ENCODE peak calls at places on chromosome 7, in ten cellular contexts. One of them, this sample, is unnamed.

GRCh38 chr7:108335264-108335918 is 120.8 kb downstream of the NRCAM start:
- DNase-seq in iris pigment epithelial cell: peak
- DNase-seq in amniotic stem cell: no peak
- DNase-seq in foreskin melanocyte: no peak
- DNase-seq in Calu3: peak
- DNase-seq in naive thymus-derived CD8-positive, alpha-beta T cell: no peak
- DNase-seq in T-helper 1 cell: no peak
- DNase-seq in stimulated activated CD8-positive, alpha-beta memory T cell treated with anti-CD3 and anti-CD28 coated beads, Interleukin-15, amount 100 ng/mL, for 48 hours: no peak
- DNase-seq in effector memory CD8-positive, alpha-beta T cell: no peak
- DNase-seq in NCI-H1092: peak
- DNase-seq in this sample: no peak

GRCh38 chr7:117873056-117873932 is at the start of gene CTTNBP2:
- DNase-seq in naive thymus-derived CD8-positive, alpha-beta T cell: no peak
- DNase-seq in amniotic stem cell: peak
- DNase-seq in foreskin melanocyte: peak
- DNase-seq in NCI-H1092: peak
- DNase-seq in Calu3: peak
- DNase-seq in stimulated activated CD8-positive, alpha-beta memory T cell treated with anti-CD3 and anti-CD28 coated beads, Interleukin-15, amount 100 ng/mL, for 48 hours: no peak
- DNase-seq in iris pigment epithelial cell: peak
- DNase-seq in effector memory CD8-positive, alpha-beta T cell: no peak
- DNase-seq in T-helper 1 cell: no peak
- DNase-seq in this sample: no peak

GRCh38 chr7:158356454-158356853 is 231.2 kb downstream of the PTPRN2 start:
- DNase-seq in naive thymus-derived CD8-positive, alpha-beta T cell: no peak
- DNase-seq in amniotic stem cell: no peak
- DNase-seq in T-helper 1 cell: no peak
- DNase-seq in iris pigment epithelial cell: no peak
- DNase-seq in effector memory CD8-positive, alpha-beta T cell: no peak
- DNase-seq in foreskin melanocyte: no peak
- DNase-seq in stimulated activated CD8-positive, alpha-beta memory T cell treated with anti-CD3 and anti-CD28 coated beads, Interleukin-15, amount 100 ng/mL, for 48 hours: no peak
- DNase-seq in NCI-H1092: no peak
- DNase-seq in Calu3: no peak
- DNase-seq in this sample: no peak

GRCh38 chr7:25314729-25315267 is 86.5 kb upstream of the NPVF start:
- DNase-seq in iris pigment epithelial cell: peak
- DNase-seq in amniotic stem cell: no peak
- DNase-seq in foreskin melanocyte: no peak
- DNase-seq in effector memory CD8-positive, alpha-beta T cell: no peak
- DNase-seq in NCI-H1092: no peak
- DNase-seq in Calu3: peak
- DNase-seq in stimulated activated CD8-positive, alpha-beta memory T cell treated with anti-CD3 and anti-CD28 coated beads, Interleukin-15, amount 100 ng/mL, for 48 hours: no peak
- DNase-seq in naive thymus-derived CD8-positive, alpha-beta T cell: no peak
- DNase-seq in T-helper 1 cell: no peak
- DNase-seq in this sample: no peak

GRCh38 chr7:92834661-92835139 is 1.7 kb downstream of the CDK6 start:
- DNase-seq in iris pigment epithelial cell: peak
- DNase-seq in naive thymus-derived CD8-positive, alpha-beta T cell: no peak
- DNase-seq in T-helper 1 cell: no peak
- DNase-seq in NCI-H1092: no peak
- DNase-seq in stimulated activated CD8-positive, alpha-beta memory T cell treated with anti-CD3 and anti-CD28 coated beads, Interleukin-15, amount 100 ng/mL, for 48 hours: no peak
- DNase-seq in effector memory CD8-positive, alpha-beta T cell: no peak
- DNase-seq in Calu3: peak
- DNase-seq in amniotic stem cell: no peak
- DNase-seq in foreskin melanocyte: no peak
- DNase-seq in this sample: no peak

GRCh38 chr7:50147952-50148351 is 54.9 kb upstream of the ZPBP start:
- DNase-seq in amniotic stem cell: no peak
- DNase-seq in stimulated activated CD8-positive, alpha-beta memory T cell treated with anti-CD3 and anti-CD28 coated beads, Interleukin-15, amount 100 ng/mL, for 48 hours: no peak
- DNase-seq in T-helper 1 cell: no peak
- DNase-seq in NCI-H1092: no peak
- DNase-seq in Calu3: no peak
- DNase-seq in naive thymus-derived CD8-positive, alpha-beta T cell: no peak
- DNase-seq in iris pigment epithelial cell: no peak
- DNase-seq in foreskin melanocyte: no peak
- DNase-seq in effector memory CD8-positive, alpha-beta T cell: no peak
- DNase-seq in this sample: no peak

GRCh38 chr7:2522780-2523433 is 3.3 kb downstream of the LFNG start:
- DNase-seq in foreskin melanocyte: peak
- DNase-seq in amniotic stem cell: no peak
- DNase-seq in T-helper 1 cell: peak
- DNase-seq in naive thymus-derived CD8-positive, alpha-beta T cell: no peak
- DNase-seq in effector memory CD8-positive, alpha-beta T cell: no peak
- DNase-seq in NCI-H1092: no peak
- DNase-seq in Calu3: peak
- DNase-seq in stimulated activated CD8-positive, alpha-beta memory T cell treated with anti-CD3 and anti-CD28 coated beads, Interleukin-15, amount 100 ng/mL, for 48 hours: no peak
- DNase-seq in iris pigment epithelial cell: peak
- DNase-seq in this sample: no peak

GRCh38 chr7:67343566-67343965 is 346.9 kb downstream of the TYW1 start:
- DNase-seq in iris pigment epithelial cell: no peak
- DNase-seq in foreskin melanocyte: no peak
- DNase-seq in amniotic stem cell: no peak
- DNase-seq in naive thymus-derived CD8-positive, alpha-beta T cell: no peak
- DNase-seq in NCI-H1092: peak
- DNase-seq in effector memory CD8-positive, alpha-beta T cell: no peak
- DNase-seq in stimulated activated CD8-positive, alpha-beta memory T cell treated with anti-CD3 and anti-CD28 coated beads, Interleukin-15, amount 100 ng/mL, for 48 hours: no peak
- DNase-seq in T-helper 1 cell: no peak
- DNase-seq in Calu3: no peak
- DNase-seq in this sample: no peak

GRCh38 chr7:36686499-36686898 is 37.8 kb downstream of the AOAH start:
- DNase-seq in foreskin melanocyte: peak
- DNase-seq in iris pigment epithelial cell: peak
- DNase-seq in NCI-H1092: no peak
- DNase-seq in effector memory CD8-positive, alpha-beta T cell: no peak
- DNase-seq in amniotic stem cell: no peak
- DNase-seq in stimulated activated CD8-positive, alpha-beta memory T cell treated with anti-CD3 and anti-CD28 coated beads, Interleukin-15, amount 100 ng/mL, for 48 hours: peak
- DNase-seq in Calu3: peak
- DNase-seq in T-helper 1 cell: peak
- DNase-seq in naive thymus-derived CD8-positive, alpha-beta T cell: no peak
- DNase-seq in this sample: no peak

GRCh38 chr7:136728945-136729344 is 139.5 kb upstream of the CHRM2 start:
- DNase-seq in iris pigment epithelial cell: no peak
- DNase-seq in NCI-H1092: no peak
- DNase-seq in T-helper 1 cell: no peak
- DNase-seq in stimulated activated CD8-positive, alpha-beta memory T cell treated with anti-CD3 and anti-CD28 coated beads, Interleukin-15, amount 100 ng/mL, for 48 hours: no peak
- DNase-seq in foreskin melanocyte: no peak
- DNase-seq in naive thymus-derived CD8-positive, alpha-beta T cell: no peak
- DNase-seq in Calu3: no peak
- DNase-seq in effector memory CD8-positive, alpha-beta T cell: no peak
- DNase-seq in amniotic stem cell: no peak
- DNase-seq in this sample: no peak

GRCh38 chr7:76252020-76252419 is 50.3 kb downstream of the SRRM3 start:
- DNase-seq in Calu3: no peak
- DNase-seq in NCI-H1092: no peak
- DNase-seq in foreskin melanocyte: no peak
- DNase-seq in effector memory CD8-positive, alpha-beta T cell: no peak
- DNase-seq in T-helper 1 cell: no peak
- DNase-seq in naive thymus-derived CD8-positive, alpha-beta T cell: no peak
- DNase-seq in stimulated activated CD8-positive, alpha-beta memory T cell treated with anti-CD3 and anti-CD28 coated beads, Interleukin-15, amount 100 ng/mL, for 48 hours: no peak
- DNase-seq in iris pigment epithelial cell: no peak
- DNase-seq in amniotic stem cell: no peak
- DNase-seq in this sample: no peak

GRCh38 chr7:31051598-31052503 is at the start of gene ADCYAP1R1:
- DNase-seq in effector memory CD8-positive, alpha-beta T cell: no peak
- DNase-seq in foreskin melanocyte: no peak
- DNase-seq in stimulated activated CD8-positive, alpha-beta memory T cell treated with anti-CD3 and anti-CD28 coated beads, Interleukin-15, amount 100 ng/mL, for 48 hours: no peak
- DNase-seq in amniotic stem cell: no peak
- DNase-seq in iris pigment epithelial cell: no peak
- DNase-seq in naive thymus-derived CD8-positive, alpha-beta T cell: no peak
- DNase-seq in Calu3: no peak
- DNase-seq in T-helper 1 cell: no peak
- DNase-seq in NCI-H1092: peak
- DNase-seq in this sample: no peak

GRCh38 chr7:14752301-14752700 is 150.2 kb downstream of the DGKB start:
- DNase-seq in stimulated activated CD8-positive, alpha-beta memory T cell treated with anti-CD3 and anti-CD28 coated beads, Interleukin-15, amount 100 ng/mL, for 48 hours: no peak
- DNase-seq in NCI-H1092: no peak
- DNase-seq in effector memory CD8-positive, alpha-beta T cell: no peak
- DNase-seq in Calu3: no peak
- DNase-seq in amniotic stem cell: no peak
- DNase-seq in T-helper 1 cell: no peak
- DNase-seq in iris pigment epithelial cell: no peak
- DNase-seq in foreskin melanocyte: peak
- DNase-seq in naive thymus-derived CD8-positive, alpha-beta T cell: no peak
- DNase-seq in this sample: no peak

GRCh38 chr7:47470567-47471357 is 111.1 kb downstream of the TNS3 start:
- DNase-seq in naive thymus-derived CD8-positive, alpha-beta T cell: no peak
- DNase-seq in Calu3: peak
- DNase-seq in amniotic stem cell: no peak
- DNase-seq in NCI-H1092: peak
- DNase-seq in stimulated activated CD8-positive, alpha-beta memory T cell treated with anti-CD3 and anti-CD28 coated beads, Interleukin-15, amount 100 ng/mL, for 48 hours: no peak
- DNase-seq in iris pigment epithelial cell: no peak
- DNase-seq in foreskin melanocyte: no peak
- DNase-seq in T-helper 1 cell: no peak
- DNase-seq in effector memory CD8-positive, alpha-beta T cell: no peak
- DNase-seq in this sample: no peak

GRCh38 chr7:142787034-142787768 is 16.4 kb downstream of the PRSS2 start:
- DNase-seq in iris pigment epithelial cell: no peak
- DNase-seq in effector memory CD8-positive, alpha-beta T cell: no peak
- DNase-seq in amniotic stem cell: no peak
- DNase-seq in stimulated activated CD8-positive, alpha-beta memory T cell treated with anti-CD3 and anti-CD28 coated beads, Interleukin-15, amount 100 ng/mL, for 48 hours: no peak
- DNase-seq in naive thymus-derived CD8-positive, alpha-beta T cell: no peak
- DNase-seq in Calu3: no peak
- DNase-seq in foreskin melanocyte: no peak
- DNase-seq in NCI-H1092: no peak
- DNase-seq in T-helper 1 cell: peak
- DNase-seq in this sample: peak

GRCh38 chr7:13908667-13909382 is 80.6 kb downstream of the ETV1 start:
- DNase-seq in iris pigment epithelial cell: peak
- DNase-seq in Calu3: peak
- DNase-seq in amniotic stem cell: no peak
- DNase-seq in NCI-H1092: no peak
- DNase-seq in T-helper 1 cell: peak
- DNase-seq in foreskin melanocyte: no peak
- DNase-seq in naive thymus-derived CD8-positive, alpha-beta T cell: no peak
- DNase-seq in stimulated activated CD8-positive, alpha-beta memory T cell treated with anti-CD3 and anti-CD28 coated beads, Interleukin-15, amount 100 ng/mL, for 48 hours: no peak
- DNase-seq in effector memory CD8-positive, alpha-beta T cell: peak
- DNase-seq in this sample: peak

GRCh38 chr7:149196151-149196704 is 882 bp downstream of the ZNF282 start:
- DNase-seq in foreskin melanocyte: no peak
- DNase-seq in T-helper 1 cell: peak
- DNase-seq in Calu3: no peak
- DNase-seq in iris pigment epithelial cell: no peak
- DNase-seq in stimulated activated CD8-positive, alpha-beta memory T cell treated with anti-CD3 and anti-CD28 coated beads, Interleukin-15, amount 100 ng/mL, for 48 hours: no peak
- DNase-seq in naive thymus-derived CD8-positive, alpha-beta T cell: no peak
- DNase-seq in amniotic stem cell: no peak
- DNase-seq in NCI-H1092: no peak
- DNase-seq in effector memory CD8-positive, alpha-beta T cell: no peak
- DNase-seq in this sample: peak

GRCh38 chr7:92691578-92691977 is 101.4 kb upstream of the FAM133B start:
- DNase-seq in naive thymus-derived CD8-positive, alpha-beta T cell: no peak
- DNase-seq in NCI-H1092: peak
- DNase-seq in Calu3: no peak
- DNase-seq in effector memory CD8-positive, alpha-beta T cell: peak
- DNase-seq in T-helper 1 cell: peak
- DNase-seq in iris pigment epithelial cell: peak
- DNase-seq in stimulated activated CD8-positive, alpha-beta memory T cell treated with anti-CD3 and anti-CD28 coated beads, Interleukin-15, amount 100 ng/mL, for 48 hours: no peak
- DNase-seq in amniotic stem cell: peak
- DNase-seq in foreskin melanocyte: peak
- DNase-seq in this sample: peak

GRCh38 chr7:155316427-155317113 is 18.9 kb downstream of the INSIG1 start:
- DNase-seq in foreskin melanocyte: no peak
- DNase-seq in naive thymus-derived CD8-positive, alpha-beta T cell: no peak
- DNase-seq in amniotic stem cell: no peak
- DNase-seq in NCI-H1092: no peak
- DNase-seq in effector memory CD8-positive, alpha-beta T cell: no peak
- DNase-seq in stimulated activated CD8-positive, alpha-beta memory T cell treated with anti-CD3 and anti-CD28 coated beads, Interleukin-15, amount 100 ng/mL, for 48 hours: no peak
- DNase-seq in Calu3: no peak
- DNase-seq in T-helper 1 cell: no peak
- DNase-seq in iris pigment epithelial cell: peak
- DNase-seq in this sample: no peak

GRCh38 chr7:137880432-137880831 is 33.7 kb upstream of the DGKI start:
- DNase-seq in amniotic stem cell: peak
- DNase-seq in stimulated activated CD8-positive, alpha-beta memory T cell treated with anti-CD3 and anti-CD28 coated beads, Interleukin-15, amount 100 ng/mL, for 48 hours: no peak
- DNase-seq in effector memory CD8-positive, alpha-beta T cell: no peak
- DNase-seq in naive thymus-derived CD8-positive, alpha-beta T cell: no peak
- DNase-seq in Calu3: no peak
- DNase-seq in T-helper 1 cell: peak
- DNase-seq in NCI-H1092: no peak
- DNase-seq in iris pigment epithelial cell: peak
- DNase-seq in foreskin melanocyte: no peak
- DNase-seq in this sample: no peak

GRCh38 chr7:149291036-149291835 is 29.2 kb downstream of the ZNF783 start:
- DNase-seq in stimulated activated CD8-positive, alpha-beta memory T cell treated with anti-CD3 and anti-CD28 coated beads, Interleukin-15, amount 100 ng/mL, for 48 hours: no peak
- DNase-seq in amniotic stem cell: no peak
- DNase-seq in foreskin melanocyte: no peak
- DNase-seq in Calu3: no peak
- DNase-seq in T-helper 1 cell: peak
- DNase-seq in NCI-H1092: no peak
- DNase-seq in effector memory CD8-positive, alpha-beta T cell: no peak
- DNase-seq in iris pigment epithelial cell: no peak
- DNase-seq in naive thymus-derived CD8-positive, alpha-beta T cell: no peak
- DNase-seq in this sample: no peak

GRCh38 chr7:94577357-94577756 is 67.7 kb downstream of the CASD1 start:
- DNase-seq in foreskin melanocyte: no peak
- DNase-seq in T-helper 1 cell: no peak
- DNase-seq in NCI-H1092: no peak
- DNase-seq in stimulated activated CD8-positive, alpha-beta memory T cell treated with anti-CD3 and anti-CD28 coated beads, Interleukin-15, amount 100 ng/mL, for 48 hours: no peak
- DNase-seq in naive thymus-derived CD8-positive, alpha-beta T cell: no peak
- DNase-seq in Calu3: no peak
- DNase-seq in effector memory CD8-positive, alpha-beta T cell: no peak
- DNase-seq in iris pigment epithelial cell: no peak
- DNase-seq in amniotic stem cell: no peak
- DNase-seq in this sample: no peak

GRCh38 chr7:107209565-107209964 is 40.8 kb downstream of the HBP1 start:
- DNase-seq in NCI-H1092: no peak
- DNase-seq in T-helper 1 cell: no peak
- DNase-seq in Calu3: no peak
- DNase-seq in effector memory CD8-positive, alpha-beta T cell: no peak
- DNase-seq in amniotic stem cell: no peak
- DNase-seq in naive thymus-derived CD8-positive, alpha-beta T cell: no peak
- DNase-seq in foreskin melanocyte: no peak
- DNase-seq in iris pigment epithelial cell: no peak
- DNase-seq in stimulated activated CD8-positive, alpha-beta memory T cell treated with anti-CD3 and anti-CD28 coated beads, Interleukin-15, amount 100 ng/mL, for 48 hours: no peak
- DNase-seq in this sample: no peak

GRCh38 chr7:51138121-51139085 is 178.2 kb downstream of the COBL start:
- DNase-seq in naive thymus-derived CD8-positive, alpha-beta T cell: no peak
- DNase-seq in effector memory CD8-positive, alpha-beta T cell: no peak
- DNase-seq in T-helper 1 cell: no peak
- DNase-seq in foreskin melanocyte: no peak
- DNase-seq in iris pigment epithelial cell: no peak
- DNase-seq in amniotic stem cell: no peak
- DNase-seq in NCI-H1092: peak
- DNase-seq in stimulated activated CD8-positive, alpha-beta memory T cell treated with anti-CD3 and anti-CD28 coated beads, Interleukin-15, amount 100 ng/mL, for 48 hours: no peak
- DNase-seq in Calu3: peak
- DNase-seq in this sample: no peak